ENCODE peak calls at places on chromosome 14, in seven cellular contexts. H, N, A, S, L, R and W are unnamed samples.

GRCh38 chr14:71692496-71692895 is 239.7 kb upstream of the RGS6 start:
- DNase-seq in R (no peak), H (no peak), A (no peak), S (no peak), L (peak; percentile 69), N (no peak), W (peak; percentile 65)

GRCh38 chr14:32011225-32011624 is 65.9 kb upstream of the ARHGAP5 start:
- DNase-seq in H (no peak), N (no peak), S (no peak), R (no peak), A (no peak), L (no peak), W (no peak)

GRCh38 chr14:102279688-102280348 is 25.1 kb downstream of the MOK start:
- DNase-seq in S (no peak), R (no peak), A (peak; percentile 98), H (no peak), N (no peak), L (peak; percentile 100), W (peak; percentile 97)

GRCh38 chr14:32077081-32078029 is at the start of gene ARHGAP5:
- DNase-seq in S (peak; percentile 82), H (peak; percentile 83), N (no peak), L (peak; percentile 14), R (no peak), A (no peak), W (peak; percentile 1)

GRCh38 chr14:76564471-76565119 is 188.7 kb downstream of the ESRRB start:
- DNase-seq in N (no peak), A (no peak), S (no peak), H (peak; percentile 28), R (no peak), L (no peak), W (no peak)

GRCh38 chr14:55160989-55161388 is 30.4 kb downstream of the DLGAP5 start:
- DNase-seq in A (no peak), H (no peak), L (peak; percentile 54), R (no peak), N (no peak), S (no peak), W (peak; percentile 22)

GRCh38 chr14:22200977-22201605 is 387.9 kb downstream of the DAD1 start:
- DNase-seq in A (no peak), N (no peak), S (no peak), L (peak; percentile 82), R (no peak), H (peak; percentile 10), W (peak; percentile 72)

GRCh38 chr14:29896354-29896768 is 31.3 kb downstream of the PRKD1 start:
- DNase-seq in A (no peak), R (no peak), H (no peak), S (no peak), L (no peak), N (no peak), W (no peak)

GRCh38 chr14:27995688-27996087 is 770.9 kb upstream of the FOXG1 start:
- DNase-seq in S (no peak), L (no peak), H (no peak), A (no peak), R (no peak), N (no peak), W (no peak)

GRCh38 chr14:89060191-89060590 is 235.7 kb downstream of the TTC8 start:
- DNase-seq in S (no peak), R (no peak), L (peak; percentile 3), N (no peak), A (no peak), H (no peak), W (no peak)

GRCh38 chr14:103879570-103880333 is 32.4 kb upstream of the PPP1R13B start:
- DNase-seq in N (no peak), R (no peak), A (peak; percentile 53), H (peak; percentile 40), L (no peak), S (no peak), W (no peak)

GRCh38 chr14:103537175-103537990 is 8.4 kb downstream of the TRMT61A start:
- DNase-seq in N (no peak), A (no peak), H (no peak), R (no peak), L (peak; percentile 55), S (peak; percentile 64), W (peak; percentile 43)

GRCh38 chr14:103543721-103544626 is 15.0 kb downstream of the TRMT61A start:
- DNase-seq in S (peak; percentile 86), N (no peak), H (no peak), A (no peak), R (no peak), L (no peak), W (no peak)

GRCh38 chr14:64721899-64722298 is 17.7 kb downstream of the PLEKHG3 start:
- DNase-seq in N (no peak), H (no peak), A (no peak), R (no peak), S (peak; percentile 50), L (no peak), W (no peak)

GRCh38 chr14:106277503-106277902 is 751.1 kb downstream of the TMEM121 start:
- DNase-seq in L (no peak), N (no peak), S (no peak), R (no peak), H (no peak), A (no peak), W (no peak)

GRCh38 chr14:32121948-32122347 is 44.8 kb downstream of the ARHGAP5 start:
- DNase-seq in N (no peak), L (peak; percentile 25), R (no peak), A (no peak), H (no peak), S (no peak), W (peak; percentile 2)

GRCh38 chr14:35234007-35234406 is 58.2 kb upstream of the PSMA6 start:
- DNase-seq in H (no peak), S (no peak), L (peak; percentile 54), N (no peak), R (no peak), A (no peak), W (peak; percentile 7)

GRCh38 chr14:35229084-35229483 is 63.1 kb upstream of the PSMA6 start:
- DNase-seq in S (no peak), R (no peak), L (no peak), H (no peak), N (no peak), A (no peak), W (no peak)

GRCh38 chr14:35224615-35225014 is 67.6 kb upstream of the PSMA6 start:
- DNase-seq in A (no peak), H (no peak), R (no peak), L (no peak), S (no peak), N (no peak), W (no peak)

GRCh38 chr14:35231207-35231755 is 60.9 kb upstream of the PSMA6 start:
- DNase-seq in L (no peak), S (no peak), N (no peak), R (no peak), H (no peak), A (no peak), W (no peak)

GRCh38 chr14:35229495-35230089 is 62.6 kb upstream of the PSMA6 start:
- DNase-seq in S (no peak), L (no peak), A (no peak), R (no peak), H (no peak), N (no peak), W (no peak)
- TF ChIP-seq CTCF in S (no peak), L (no peak), A (peak; percentile 13), R (no peak), H (no peak), N (peak; percentile 38), W (peak; percentile 65)

DNA sequence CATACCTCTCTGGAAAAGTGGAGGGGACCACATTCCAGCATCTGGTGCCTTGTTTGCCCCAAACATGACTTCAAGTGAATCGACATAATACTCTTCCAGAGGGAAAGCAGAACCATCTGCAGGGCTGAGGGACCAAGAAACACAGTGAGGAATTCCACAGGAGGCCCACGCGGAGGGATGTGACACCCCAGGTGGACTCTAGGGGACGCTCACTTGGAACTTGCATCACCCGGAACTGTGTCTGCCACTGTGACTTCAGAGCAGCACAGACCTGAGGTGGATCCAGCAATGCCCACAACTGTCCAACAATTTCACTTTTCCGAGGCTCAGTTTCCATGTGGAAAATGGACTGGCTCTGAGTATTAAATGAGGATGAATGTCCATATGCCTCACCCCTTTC is 14.3 kb upstream of the CLMN start:
- DNase-seq in N (no peak), A (no peak), R (no peak), S (no peak), L (no peak), H (no peak), W (no peak)
- TF ChIP-seq CTCF in N (no peak), A (no peak), R (no peak), S (no peak), L (no peak), H (no peak), W (no peak)

DNA sequence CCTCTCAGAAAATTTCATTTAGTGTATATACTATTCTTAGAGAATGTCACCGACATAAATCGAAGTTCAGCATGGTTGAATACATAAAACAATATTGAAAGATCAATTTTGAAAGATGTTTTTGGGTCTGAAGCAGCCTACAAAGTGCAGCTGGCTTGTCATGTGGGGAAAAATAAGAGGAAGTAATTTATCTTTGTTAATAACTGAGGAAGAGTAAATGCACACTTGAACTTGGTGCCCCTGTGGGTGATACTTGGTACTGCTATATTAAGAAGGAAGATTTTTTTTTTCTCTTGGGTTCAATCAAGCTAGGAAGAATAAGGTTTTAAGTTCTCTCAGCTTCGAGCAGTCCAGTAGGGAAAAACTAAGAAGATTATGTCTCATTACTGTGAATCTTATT is 661.3 kb downstream of the RPL10L start:
- DNase-seq in H (no peak), R (no peak), L (no peak), N (no peak), A (no peak), S (no peak), W (no peak)
- TF ChIP-seq CTCF in H (peak; percentile 31), R (no peak), L (no peak), N (no peak), A (peak; percentile 32), S (peak; percentile 9), W (peak; percentile 69)

GRCh38 chr14:104941508-104942365 is 17.1 kb downstream of the PLD4 start:
- DNase-seq in A (no peak), L (no peak), H (no peak), N (no peak), S (peak; percentile 53), R (no peak), W (no peak)

GRCh38 chr14:104938960-104939359 is 14.3 kb downstream of the PLD4 start:
- DNase-seq in R (no peak), A (no peak), H (no peak), N (no peak), S (no peak), L (no peak), W (no peak)

GRCh38 chr14:104942586-104942985 is 17.9 kb downstream of the PLD4 start:
- DNase-seq in H (no peak), S (peak; percentile 59), R (no peak), L (no peak), N (peak; percentile 4), A (no peak), W (no peak)

GRCh38 chr14:104939666-104940410 is 15.2 kb downstream of the PLD4 start:
- DNase-seq in L (no peak), H (peak; percentile 5), R (no peak), N (no peak), A (no peak), S (peak; percentile 35), W (no peak)

DNA sequence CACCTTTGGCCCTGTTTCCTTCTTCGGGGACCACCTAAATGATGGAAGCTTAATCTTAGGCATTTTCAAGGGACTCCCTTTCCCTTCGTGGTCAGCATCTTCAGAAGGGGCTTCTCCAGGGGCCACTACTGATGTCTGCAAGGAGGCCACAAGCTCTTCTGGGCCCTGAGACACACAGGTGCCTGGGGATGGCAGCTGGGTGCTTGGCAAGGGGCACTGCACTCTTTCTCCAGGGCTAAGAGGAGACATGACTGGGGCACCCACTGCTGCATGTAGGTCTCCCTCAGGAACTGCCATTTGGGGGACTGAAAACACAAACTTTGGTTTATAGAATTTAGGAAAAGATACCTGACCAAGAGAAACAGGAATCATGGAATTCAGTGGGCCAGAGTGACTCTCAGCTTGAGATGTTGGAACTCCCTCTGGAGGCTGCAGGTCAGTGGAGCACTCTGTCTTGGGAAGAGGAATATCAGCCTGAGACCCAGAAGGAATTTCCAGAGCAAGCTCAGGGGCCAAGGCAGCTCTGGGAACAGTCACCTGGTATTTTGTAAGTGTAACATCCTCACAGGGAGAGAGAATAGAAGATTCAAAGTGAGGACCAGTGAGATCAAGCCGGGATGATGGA is 16.0 kb downstream of the PLD4 start:
- DNase-seq in R (no peak), S (peak; percentile 32), N (no peak), A (no peak), H (peak; percentile 9), L (peak; percentile 11), W (no peak)
- TF ChIP-seq CTCF in R (no peak), S (no peak), N (no peak), A (peak; percentile 2), H (no peak), L (peak; percentile 39), W (peak; percentile 38)